ENCODE peak calls at places on chromosomes 6 and 20, in seven cellular contexts. U is stomach, X is adrenal gland, F is tibial artery, Z is ovary, Y is hepatocyte, N is heart left ventricle. D is an unnamed sample. For H3K36me3 and H3K27me3, the result is how much of the 10 kb centered on the place peaks cover.

GRCh38 chr6:37696841-37697735 is 595 bp downstream of the MDGA1 start:
- DNase-seq in U (peak), X (no peak), F (no peak), Z (peak), Y (peak), N (peak), D (peak)

GRCh38 chr6:113645576-113645970 is 211.6 kb upstream of the MARCKS start:
- DNase-seq in U (no peak), X (no peak), F (no peak), Z (no peak), Y (peak), N (no peak), D (no peak)

GRCh38 chr6:22437665-22438064 is 131.7 kb upstream of the HDGFL1 start:
- DNase-seq in U (no peak), X (no peak), F (no peak), Z (no peak), Y (no peak), N (no peak), D (no peak)

GRCh38 chr6:37417393-37417792 is 15.6 kb upstream of the CMTR1 start:
- DNase-seq in U (no peak), X (no peak), F (no peak), Z (no peak), Y (no peak), N (no peak), D (no peak)

GRCh38 chr6:79671605-79672266 is 40.6 kb downstream of the SH3BGRL2 start:
- DNase-seq in U (peak), X (peak), F (no peak), Z (no peak), Y (peak), N (peak), D (no peak)

GRCh38 chr6:133991096-133991593 is 38.1 kb downstream of the TBPL1 start:
- DNase-seq in U (no peak), X (no peak), F (no peak), Z (no peak), Y (no peak), N (no peak), D (no peak)

GRCh38 chr6:129872591-129872990 is 11.5 kb upstream of the TMEM244 start:
- DNase-seq in U (no peak), X (no peak), F (no peak), Z (no peak), Y (no peak), N (no peak), D (no peak)

GRCh38 chr6:15901141-15902115 is 227.5 kb upstream of the MYLIP start:
- DNase-seq in U (no peak), X (no peak), F (no peak), Z (no peak), Y (peak), N (no peak), D (peak)

GRCh38 chr6:167893416-167893815 is 66.7 kb downstream of the AFDN start:
- DNase-seq in U (no peak), X (no peak), F (no peak), Z (no peak), Y (peak), N (no peak), D (no peak)

GRCh38 chr20:22808628-22809027 is 224.3 kb upstream of the FOXA2 start:
- DNase-seq in U (no peak), X (no peak), F (no peak), Z (no peak), Y (no peak), N (no peak), D (no peak)

GRCh38 chr20:24296477-24297380 is 172.7 kb upstream of the SYNDIG1 start:
- DNase-seq in U (no peak), X (no peak), F (no peak), Z (no peak), Y (peak), N (no peak), D (no peak)

GRCh38 chr6:136792945-136793289 is 640 bp upstream of the MAP3K5 start:
- DNase-seq in U (peak), X (peak), F (peak), Z (peak), Y (peak), N (peak), D (peak)

GRCh38 chr20:57618091-57618765 is 2.0 kb downstream of the ZBP1 start:
- DNase-seq in U (no peak), X (no peak), F (peak), Z (no peak), Y (peak), N (no peak), D (no peak)

GRCh38 chr6:79076160-79076559 is 1.9 kb downstream of the PHIP start:
- DNase-seq in U (no peak), X (no peak), F (no peak), Z (no peak), Y (no peak), N (no peak), D (no peak)

GRCh38 chr6:143397229-143398222 is 53.0 kb downstream of the ADAT2 start:
- DNase-seq in U (peak), X (no peak), F (peak), Z (no peak), Y (peak), N (peak), D (no peak)

GRCh38 chr6:7505196-7505699 is 36.2 kb upstream of the DSP start:
- DNase-seq in U (peak), X (peak), F (no peak), Z (no peak), Y (peak), N (no peak), D (no peak)

GRCh38 chr6:135411339-135411738 is 86.2 kb downstream of the AHI1 start:
- DNase-seq in U (no peak), X (no peak), F (no peak), Z (no peak), Y (no peak), N (no peak), D (no peak)
- TF ChIP-seq CTCF in U (no peak), X (no peak), F (no peak), Z (no peak), Y (peak), N (no peak), D (no peak)

DNA sequence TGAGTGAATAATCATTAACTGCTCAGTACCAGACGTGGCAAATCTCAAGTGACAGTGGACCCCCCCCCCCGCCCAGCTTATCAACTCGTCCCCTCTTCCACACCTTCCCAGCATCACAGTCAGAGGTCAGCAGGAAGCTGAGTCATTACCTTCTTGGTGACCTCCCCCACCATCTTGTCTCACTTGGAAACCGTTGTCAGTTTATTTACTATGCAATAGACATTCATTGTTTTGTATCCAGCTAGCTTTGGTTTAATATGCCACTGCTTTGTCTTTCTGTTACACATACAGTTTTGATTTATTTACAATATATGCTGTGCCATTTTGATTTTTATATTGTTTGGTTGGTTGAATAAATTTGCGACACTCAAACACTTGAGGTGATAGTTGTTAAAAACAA is 158.1 kb downstream of the QKI start:
- DNase-seq in U (no peak), X (no peak), F (no peak), Z (no peak), Y (no peak), N (no peak), D (no peak)
- H3K36me3 ChIP-seq in U (under half), X (under half), F (under half), Z (under half), Y (under half), N (half or more), D (under half)

GRCh38 chr20:63177785-63178444 is 38.0 kb downstream of the YTHDF1 start:
- DNase-seq in U (no peak), X (no peak), F (no peak), Z (no peak), Y (no peak), N (no peak), D (no peak)
- H3K27me3 ChIP-seq in U (half or more), X (half or more), F (half or more), Z (under half), Y (half or more), N (half or more), D (under half)

GRCh38 chr20:1924910-1925861 is 30.0 kb downstream of the SIRPA start:
- DNase-seq in U (no peak), X (no peak), F (no peak), Z (no peak), Y (no peak), N (no peak), D (no peak)
- TF ChIP-seq CTCF in U (no peak), X (no peak), F (no peak), Z (no peak), Y (no peak), N (no peak), D (no peak)

GRCh38 chr20:3745686-3746173 is 13.2 kb downstream of the HSPA12B start:
- DNase-seq in U (no peak), X (no peak), F (no peak), Z (no peak), Y (no peak), N (no peak), D (no peak)
- H3K36me3 ChIP-seq in U (under half), X (under half), F (under half), Z (under half), Y (under half), N (half or more), D (under half)

GRCh38 chr6:90080876-90081464 is 186.7 kb downstream of the GJA10 start:
- DNase-seq in U (no peak), X (no peak), F (no peak), Z (no peak), Y (no peak), N (no peak), D (peak)
- H3K27me3 ChIP-seq in U (under half), X (under half), F (under half), Z (under half), Y (under half), N (under half), D (under half)

GRCh38 chr20:12764053-12764452 is 244.7 kb upstream of the SPTLC3 start:
- DNase-seq in U (no peak), X (no peak), F (no peak), Z (no peak), Y (no peak), N (no peak), D (no peak)
- TF ChIP-seq CTCF in U (no peak), X (no peak), F (no peak), Z (no peak), Y (no peak), N (no peak), D (no peak)

DNA sequence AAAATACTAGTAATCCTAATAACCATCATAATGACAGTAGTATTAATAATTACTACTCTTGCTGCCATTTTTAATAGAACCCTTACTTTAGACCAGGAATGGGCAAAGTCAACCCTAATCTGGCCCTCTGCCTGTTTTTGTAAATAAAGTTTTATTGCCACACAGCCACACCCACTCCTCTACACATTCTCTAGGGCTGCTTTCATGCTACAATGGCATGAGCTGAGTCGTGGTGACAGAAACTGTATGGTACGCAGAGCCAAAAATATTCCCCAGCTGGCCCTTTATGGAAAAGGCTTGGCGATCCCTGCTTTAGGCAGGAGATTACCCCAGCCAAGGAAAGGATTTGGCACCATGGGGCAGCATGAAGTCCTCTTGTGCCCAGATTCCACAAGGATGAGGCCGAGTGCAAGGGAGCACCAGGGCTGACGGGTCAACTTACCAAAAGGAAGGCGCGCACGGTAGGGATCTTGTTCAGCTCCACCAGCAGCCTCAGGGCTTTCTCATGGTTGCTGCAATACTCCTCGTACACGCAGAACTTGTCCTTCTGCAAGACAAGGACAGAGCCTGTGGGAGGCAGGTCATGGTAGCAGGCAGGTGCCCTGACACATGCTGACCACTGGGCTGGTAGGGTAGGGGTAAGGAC is 93.6 kb downstream of the PREX1 start:
- DNase-seq in U (no peak), X (no peak), F (no peak), Z (no peak), Y (no peak), N (no peak), D (no peak)
- H3K36me3 ChIP-seq in U (under half), X (under half), F (under half), Z (under half), Y (under half), N (under half), D (under half)

DNA sequence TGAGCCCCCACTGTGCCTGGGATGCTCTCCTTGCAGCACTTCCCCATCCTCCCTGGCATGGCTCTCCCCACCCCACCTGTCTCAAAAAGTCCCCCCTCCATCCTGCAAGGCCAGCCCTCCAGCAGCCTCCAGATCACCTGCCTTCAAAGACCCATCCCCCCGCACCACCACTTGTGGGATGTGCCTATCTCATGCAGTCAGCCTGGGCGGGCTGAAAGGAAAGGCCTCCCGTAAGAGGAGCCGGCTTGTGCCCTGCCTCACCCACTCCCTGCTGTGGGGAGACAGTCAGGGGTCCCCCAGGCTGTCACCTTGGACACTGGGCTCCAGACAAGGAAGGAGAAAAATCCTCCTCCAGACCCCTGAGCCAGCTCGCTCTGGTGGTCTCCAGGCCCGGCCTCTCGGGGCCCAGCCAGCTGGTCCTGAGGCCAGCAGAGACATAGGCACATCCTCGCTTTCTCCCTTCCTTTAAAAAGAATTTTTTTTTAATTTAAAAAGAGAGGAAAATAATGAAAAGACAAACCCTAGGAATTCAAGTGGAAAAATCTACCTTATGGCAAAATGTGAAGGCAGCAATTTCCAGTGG is 77.3 kb downstream of the GRM4 start:
- DNase-seq in U (no peak), X (no peak), F (no peak), Z (no peak), Y (no peak), N (no peak), D (no peak)
- H3K27me3 ChIP-seq in U (under half), X (under half), F (half or more), Z (under half), Y (under half), N (under half), D (under half)